ENCODE peak calls at places on chromosome 14, in four cellular contexts. One of them, this sample, is unnamed.

GRCh38 chr14:76181546-76181945 is 29.8 kb downstream of the GPATCH2L start:
- DNase-seq in neural crest cell: no peak
- DNase-seq in psoas muscle: no peak
- DNase-seq in astrocyte of the spinal cord: no peak
- DNase-seq in this sample: no peak

GRCh38 chr14:87995500-87996275 is 2.7 kb upstream of the GALC start:
- DNase-seq in neural crest cell: no peak
- DNase-seq in astrocyte of the spinal cord: no peak
- DNase-seq in psoas muscle: no peak
- DNase-seq in this sample: no peak

GRCh38 chr14:104970231-104971068 is 7.7 kb downstream of the AHNAK2 start:
- DNase-seq in neural crest cell: no peak
- DNase-seq in astrocyte of the spinal cord: peak; percentile 94
- DNase-seq in psoas muscle: peak; percentile 85
- DNase-seq in this sample: no peak

GRCh38 chr14:72638021-72638420 is 255.9 kb downstream of the DPF3 start:
- DNase-seq in astrocyte of the spinal cord: peak; percentile 61
- DNase-seq in psoas muscle: peak; percentile 48
- DNase-seq in neural crest cell: no peak
- DNase-seq in this sample: no peak

GRCh38 chr14:79056879-79057278 is 886.7 kb downstream of the NRXN3 start:
- DNase-seq in neural crest cell: no peak
- DNase-seq in psoas muscle: no peak
- DNase-seq in astrocyte of the spinal cord: peak; percentile 83
- DNase-seq in this sample: no peak

GRCh38 chr14:30621354-30621953 is 665 bp upstream of the SCFD1 start:
- DNase-seq in neural crest cell: no peak
- DNase-seq in psoas muscle: no peak
- DNase-seq in astrocyte of the spinal cord: no peak
- DNase-seq in this sample: no peak

GRCh38 chr14:103317251-103317650 is 16.8 kb upstream of the EIF5 start:
- DNase-seq in astrocyte of the spinal cord: no peak
- DNase-seq in neural crest cell: no peak
- DNase-seq in psoas muscle: no peak
- DNase-seq in this sample: no peak

GRCh38 chr14:99740411-99740810 is 52.8 kb upstream of the EML1 start:
- DNase-seq in neural crest cell: no peak
- DNase-seq in psoas muscle: no peak
- DNase-seq in astrocyte of the spinal cord: no peak
- DNase-seq in this sample: no peak

GRCh38 chr14:104678346-104678745 is 11.1 kb upstream of the INF2 start:
- DNase-seq in neural crest cell: peak; percentile 41
- DNase-seq in psoas muscle: no peak
- DNase-seq in astrocyte of the spinal cord: peak; percentile 44
- DNase-seq in this sample: no peak

GRCh38 chr14:72369106-72369505 is 436.9 kb downstream of the RGS6 start:
- DNase-seq in psoas muscle: no peak
- DNase-seq in astrocyte of the spinal cord: no peak
- DNase-seq in neural crest cell: no peak
- DNase-seq in this sample: no peak

GRCh38 chr14:104878582-104878981 is 13.5 kb downstream of the CEP170B start:
- DNase-seq in astrocyte of the spinal cord: no peak
- DNase-seq in neural crest cell: no peak
- DNase-seq in psoas muscle: peak; percentile 10
- DNase-seq in this sample: no peak

GRCh38 chr14:80364274-80364673 is 153.0 kb upstream of the DIO2 start:
- DNase-seq in psoas muscle: no peak
- DNase-seq in neural crest cell: no peak
- DNase-seq in astrocyte of the spinal cord: peak; percentile 28
- DNase-seq in this sample: no peak

GRCh38 chr14:34766611-34767010 is 52.2 kb upstream of the CFL2 start:
- DNase-seq in psoas muscle: no peak
- DNase-seq in neural crest cell: no peak
- DNase-seq in astrocyte of the spinal cord: peak; percentile 28
- DNase-seq in this sample: no peak

GRCh38 chr14:68397371-68397779 is 395.5 kb downstream of the ZFP36L1 start:
- DNase-seq in neural crest cell: no peak
- DNase-seq in astrocyte of the spinal cord: no peak
- DNase-seq in psoas muscle: peak; percentile 54
- DNase-seq in this sample: no peak

GRCh38 chr14:75279153-75279738 is 618 bp downstream of the FOS start:
- DNase-seq in astrocyte of the spinal cord: peak; percentile 82
- DNase-seq in neural crest cell: peak; percentile 33
- DNase-seq in psoas muscle: peak; percentile 64
- DNase-seq in this sample: no peak

GRCh38 chr14:22845821-22846625 is 9.6 kb downstream of the MMP14 start:
- DNase-seq in psoas muscle: no peak
- DNase-seq in astrocyte of the spinal cord: no peak
- DNase-seq in neural crest cell: no peak
- DNase-seq in this sample: no peak

GRCh38 chr14:86722612-86723253 is 1192.8 kb downstream of the FLRT2 start:
- DNase-seq in astrocyte of the spinal cord: no peak
- DNase-seq in neural crest cell: no peak
- DNase-seq in psoas muscle: no peak
- DNase-seq in this sample: no peak

GRCh38 chr14:68884031-68885030 is 91.5 kb upstream of the ZFP36L1 start:
- DNase-seq in neural crest cell: no peak
- DNase-seq in astrocyte of the spinal cord: peak; percentile 92
- DNase-seq in psoas muscle: peak; percentile 60
- DNase-seq in this sample: no peak

GRCh38 chr14:103056322-103057027 is 874 bp downstream of the CDC42BPB start:
- DNase-seq in astrocyte of the spinal cord: peak; percentile 73
- DNase-seq in psoas muscle: peak; percentile 82
- DNase-seq in neural crest cell: peak; percentile 45
- DNase-seq in this sample: no peak

GRCh38 chr14:76101384-76101783 is 50.3 kb upstream of the GPATCH2L start:
- DNase-seq in psoas muscle: no peak
- DNase-seq in neural crest cell: no peak
- DNase-seq in astrocyte of the spinal cord: no peak
- DNase-seq in this sample: no peak

GRCh38 chr14:50920482-50921225 is 23.6 kb downstream of the PYGL start:
- DNase-seq in psoas muscle: peak; percentile 22
- DNase-seq in astrocyte of the spinal cord: peak; percentile 73
- DNase-seq in neural crest cell: no peak
- DNase-seq in this sample: no peak

GRCh38 chr14:75990297-75990696 is 4.7 kb downstream of the IFT43 start:
- DNase-seq in astrocyte of the spinal cord: no peak
- DNase-seq in neural crest cell: no peak
- DNase-seq in psoas muscle: no peak
- DNase-seq in this sample: no peak

GRCh38 chr14:99819514-99819913 is 26.3 kb downstream of the EML1 start:
- DNase-seq in neural crest cell: no peak
- DNase-seq in psoas muscle: peak; percentile 27
- DNase-seq in astrocyte of the spinal cord: no peak
- DNase-seq in this sample: no peak

GRCh38 chr14:32109676-32110075 is 32.6 kb downstream of the ARHGAP5 start:
- DNase-seq in neural crest cell: no peak
- DNase-seq in astrocyte of the spinal cord: peak; percentile 77
- DNase-seq in psoas muscle: no peak
- DNase-seq in this sample: no peak

GRCh38 chr14:93936245-93936644 is 9.1 kb downstream of the FAM181A start:
- DNase-seq in astrocyte of the spinal cord: no peak
- DNase-seq in neural crest cell: peak; percentile 31
- DNase-seq in psoas muscle: no peak
- DNase-seq in this sample: peak; percentile 57

GRCh38 chr14:61726772-61727658 is 31.7 kb downstream of the HIF1A start:
- DNase-seq in astrocyte of the spinal cord: no peak
- DNase-seq in neural crest cell: no peak
- DNase-seq in psoas muscle: no peak
- DNase-seq in this sample: no peak

GRCh38 chr14:61733972-61734371 is 28.2 kb upstream of the SNAPC1 start:
- DNase-seq in psoas muscle: no peak
- DNase-seq in neural crest cell: no peak
- DNase-seq in astrocyte of the spinal cord: no peak
- DNase-seq in this sample: no peak

GRCh38 chr14:61736751-61737150 is 25.5 kb upstream of the SNAPC1 start:
- DNase-seq in astrocyte of the spinal cord: no peak
- DNase-seq in psoas muscle: no peak
- DNase-seq in neural crest cell: no peak
- DNase-seq in this sample: no peak

DNA sequence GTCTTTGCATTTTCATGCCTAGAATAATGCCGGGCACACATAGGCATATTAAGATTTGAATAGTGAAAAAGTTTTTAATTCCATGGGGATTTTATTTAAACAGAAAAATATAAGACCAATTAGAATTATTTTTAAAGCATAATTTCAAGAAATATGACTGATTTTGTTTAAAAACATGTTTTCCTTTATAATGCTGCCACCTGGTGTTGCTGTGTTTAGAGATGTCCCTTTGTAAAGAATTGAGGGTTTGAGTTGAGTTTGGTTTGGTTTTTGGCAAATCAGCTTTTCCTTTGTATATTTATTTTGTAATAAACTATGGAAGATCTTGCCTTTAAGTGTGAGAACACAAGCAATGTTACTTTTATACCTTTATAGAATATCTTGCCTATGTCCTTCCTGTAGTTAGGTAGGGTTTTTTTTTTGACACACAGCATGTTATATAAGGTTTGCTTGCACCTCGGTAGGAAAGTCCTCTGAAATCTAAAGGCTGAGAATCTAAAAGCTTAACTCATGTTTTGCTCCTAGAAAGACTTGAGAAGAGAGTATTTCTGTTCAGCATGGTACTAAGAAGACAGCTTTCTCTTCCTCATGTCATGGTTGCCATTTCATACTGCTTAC is 31.4 kb upstream of the SNAPC1 start:
- DNase-seq in astrocyte of the spinal cord: no peak
- DNase-seq in psoas muscle: no peak
- DNase-seq in neural crest cell: no peak
- DNase-seq in this sample: no peak
- TF ChIP-seq CTCF in astrocyte of the spinal cord: no peak
- TF ChIP-seq CTCF in psoas muscle: peak; percentile 48
- TF ChIP-seq CTCF in neural crest cell: peak; percentile 70
- TF ChIP-seq CTCF in this sample: peak; percentile 45

DNA sequence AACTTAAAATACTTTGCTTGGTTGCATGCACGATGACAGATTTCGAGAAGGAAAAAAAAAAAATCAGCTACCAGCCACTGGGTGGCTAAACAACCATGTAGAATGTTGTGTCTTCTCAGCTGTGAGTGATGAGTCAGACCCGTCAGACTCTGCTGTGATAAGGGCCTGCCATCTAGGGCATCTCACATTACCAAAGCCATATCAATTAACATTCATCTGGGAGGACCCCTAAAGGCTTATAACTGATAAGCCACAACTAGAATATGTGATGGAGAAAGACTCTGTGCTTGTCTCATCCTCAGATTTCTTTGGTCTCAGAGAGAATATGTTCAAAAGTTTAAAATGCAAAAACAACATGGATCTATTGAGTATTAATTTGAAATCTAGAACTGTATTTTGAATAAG is 111.5 kb downstream of the PAX9 start:
- DNase-seq in psoas muscle: no peak
- DNase-seq in neural crest cell: no peak
- DNase-seq in astrocyte of the spinal cord: peak; percentile 5
- DNase-seq in this sample: no peak
- TF ChIP-seq CTCF in psoas muscle: no peak
- TF ChIP-seq CTCF in neural crest cell: peak; percentile 49
- TF ChIP-seq CTCF in astrocyte of the spinal cord: no peak
- TF ChIP-seq CTCF in this sample: no peak

GRCh38 chr14:91177073-91177796 is 63.4 kb downstream of the DGLUCY start:
- DNase-seq in astrocyte of the spinal cord: peak; percentile 81
- DNase-seq in neural crest cell: peak; percentile 50
- DNase-seq in psoas muscle: peak; percentile 44
- DNase-seq in this sample: peak; percentile 42
- TF ChIP-seq CTCF in astrocyte of the spinal cord: peak; percentile 77
- TF ChIP-seq CTCF in neural crest cell: peak; percentile 86
- TF ChIP-seq CTCF in psoas muscle: peak; percentile 70
- TF ChIP-seq CTCF in this sample: peak; percentile 87

GRCh38 chr14:65352964-65353530 is 59.5 kb upstream of the FUT8 start:
- DNase-seq in psoas muscle: no peak
- DNase-seq in astrocyte of the spinal cord: no peak
- DNase-seq in neural crest cell: no peak
- DNase-seq in this sample: no peak
- TF ChIP-seq CTCF in psoas muscle: no peak
- TF ChIP-seq CTCF in astrocyte of the spinal cord: no peak
- TF ChIP-seq CTCF in neural crest cell: no peak
- TF ChIP-seq CTCF in this sample: no peak

GRCh38 chr14:53327716-53328115 is 174.6 kb upstream of the DDHD1 start:
- DNase-seq in psoas muscle: no peak
- DNase-seq in astrocyte of the spinal cord: peak; percentile 67
- DNase-seq in neural crest cell: no peak
- DNase-seq in this sample: no peak

GRCh38 chr14:53331247-53331646 is 178.1 kb upstream of the DDHD1 start:
- DNase-seq in astrocyte of the spinal cord: peak; percentile 73
- DNase-seq in neural crest cell: no peak
- DNase-seq in psoas muscle: no peak
- DNase-seq in this sample: no peak

GRCh38 chr14:53330441-53330840 is 177.3 kb upstream of the DDHD1 start:
- DNase-seq in psoas muscle: no peak
- DNase-seq in neural crest cell: no peak
- DNase-seq in astrocyte of the spinal cord: no peak
- DNase-seq in this sample: no peak

GRCh38 chr14:53325176-53325806 is 172.2 kb upstream of the DDHD1 start:
- DNase-seq in neural crest cell: no peak
- DNase-seq in psoas muscle: no peak
- DNase-seq in astrocyte of the spinal cord: no peak
- DNase-seq in this sample: no peak
- TF ChIP-seq CTCF in neural crest cell: no peak
- TF ChIP-seq CTCF in psoas muscle: peak; percentile 6
- TF ChIP-seq CTCF in astrocyte of the spinal cord: peak; percentile 59
- TF ChIP-seq CTCF in this sample: peak; percentile 22

DNA sequence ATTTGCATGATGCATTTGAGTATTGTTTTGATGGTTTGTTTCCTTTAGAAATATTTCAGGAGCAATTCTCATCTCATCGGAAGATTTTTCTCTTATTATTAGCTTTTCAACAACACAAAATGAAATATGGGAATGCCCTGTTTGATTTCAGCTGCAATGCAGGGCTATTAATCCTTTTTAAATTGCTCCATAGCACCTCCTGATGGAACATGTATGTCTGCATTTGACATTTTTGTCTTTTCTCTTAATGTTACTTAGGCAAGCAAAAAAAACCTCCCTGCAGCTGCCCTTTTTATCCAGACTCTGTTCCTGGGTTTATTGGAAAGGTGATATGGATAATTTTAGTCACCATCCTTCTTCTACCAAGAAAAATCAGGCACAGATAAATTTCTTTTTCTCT is 895.8 kb downstream of the RPS29 start:
- DNase-seq in astrocyte of the spinal cord: no peak
- DNase-seq in neural crest cell: no peak
- DNase-seq in psoas muscle: no peak
- DNase-seq in this sample: no peak
- TF ChIP-seq CTCF in astrocyte of the spinal cord: no peak
- TF ChIP-seq CTCF in neural crest cell: peak; percentile 48
- TF ChIP-seq CTCF in psoas muscle: no peak
- TF ChIP-seq CTCF in this sample: peak; percentile 22

GRCh38 chr14:56087824-56088571 is 30.2 kb upstream of the PELI2 start:
- DNase-seq in neural crest cell: no peak
- DNase-seq in astrocyte of the spinal cord: peak; percentile 22
- DNase-seq in psoas muscle: no peak
- DNase-seq in this sample: no peak

GRCh38 chr14:56081139-56081538 is 37.1 kb upstream of the PELI2 start:
- DNase-seq in psoas muscle: no peak
- DNase-seq in astrocyte of the spinal cord: no peak
- DNase-seq in neural crest cell: no peak
- DNase-seq in this sample: no peak

GRCh38 chr14:56085471-56085870 is 32.7 kb upstream of the PELI2 start:
- DNase-seq in neural crest cell: no peak
- DNase-seq in psoas muscle: no peak
- DNase-seq in astrocyte of the spinal cord: no peak
- DNase-seq in this sample: no peak
- TF ChIP-seq CTCF in neural crest cell: no peak
- TF ChIP-seq CTCF in psoas muscle: no peak
- TF ChIP-seq CTCF in astrocyte of the spinal cord: no peak
- TF ChIP-seq CTCF in this sample: no peak

This sample was measured in D721Med.